ENCODE peak calls at places on chromosome 14, in six cellular contexts. X, Y, B, D, H and F are unnamed samples.

GRCh38 chr14:22888662-22889061 is 5.6 kb downstream of the REM2 start:
- DNase-seq in H (no peak), Y (no peak), D (no peak), B (no peak), X (no peak), F (no peak)

GRCh38 chr14:56247495-56248087 is 129.4 kb downstream of the PELI2 start:
- DNase-seq in Y (no peak), H (peak), X (peak), D (peak), B (no peak), F (no peak)

GRCh38 chr14:56199976-56200577 is 81.9 kb downstream of the PELI2 start:
- DNase-seq in B (no peak), H (no peak), D (no peak), X (no peak), Y (no peak), F (no peak)

GRCh38 chr14:104795781-104796681 is 483 bp upstream of the AKT1 start:
- DNase-seq in B (peak), D (no peak), H (peak), Y (peak), X (no peak), F (peak)

GRCh38 chr14:72495668-72496067 is 398.2 kb downstream of the DPF3 start:
- DNase-seq in Y (no peak), H (no peak), X (no peak), D (no peak), B (no peak), F (no peak)

GRCh38 chr14:86858043-86858442 is 1134.9 kb downstream of the GALC start:
- DNase-seq in D (no peak), B (no peak), Y (no peak), X (no peak), H (no peak), F (no peak)

GRCh38 chr14:69850086-69850735 is 29.0 kb upstream of the SMOC1 start:
- DNase-seq in D (no peak), Y (no peak), B (no peak), H (no peak), X (no peak), F (no peak)

GRCh38 chr14:76862546-76863282 is 36.5 kb downstream of the LRRC74A start:
- DNase-seq in D (no peak), B (no peak), X (no peak), H (no peak), Y (no peak), F (no peak)

GRCh38 chr14:22893706-22894105 is 10.7 kb downstream of the REM2 start:
- DNase-seq in X (no peak), Y (no peak), B (no peak), D (no peak), H (no peak), F (no peak)

GRCh38 chr14:89013098-89013504 is 188.7 kb downstream of the TTC8 start:
- DNase-seq in D (peak), B (no peak), Y (peak), H (peak), X (peak), F (peak)

GRCh38 chr14:74596747-74597456 is 15.1 kb downstream of the LTBP2 start:
- DNase-seq in B (no peak), H (no peak), D (no peak), X (no peak), Y (no peak), F (no peak)

GRCh38 chr14:77043177-77043983 is 14.9 kb upstream of the IRF2BPL start:
- DNase-seq in D (no peak), B (no peak), Y (no peak), X (peak), H (peak), F (peak)

GRCh38 chr14:74634964-74635363 is 22.9 kb upstream of the LTBP2 start:
- DNase-seq in D (no peak), X (peak), Y (no peak), B (no peak), H (no peak), F (no peak)

GRCh38 chr14:42504433-42504832 is 897.8 kb downstream of the LRFN5 start:
- DNase-seq in X (no peak), D (no peak), B (no peak), Y (no peak), H (no peak), F (no peak)

GRCh38 chr14:94423465-94424056 is 29.0 kb downstream of the SERPINA11 start:
- DNase-seq in B (peak), Y (peak), X (peak), H (peak), D (peak), F (peak)

GRCh38 chr14:86221000-86221399 is 691.1 kb downstream of the FLRT2 start:
- DNase-seq in H (peak), D (no peak), B (no peak), X (no peak), Y (no peak), F (no peak)

GRCh38 chr14:81178063-81178462 is 42.7 kb downstream of the GTF2A1 start:
- DNase-seq in X (peak), Y (no peak), B (no peak), H (no peak), D (no peak), F (no peak)

GRCh38 chr14:97866664-97867063 is 1069.5 kb downstream of the VRK1 start:
- DNase-seq in B (no peak), Y (no peak), X (no peak), H (no peak), D (no peak), F (no peak)

GRCh38 chr14:66530526-66530925 is 22.6 kb downstream of the GPHN start:
- DNase-seq in D (no peak), H (no peak), Y (no peak), X (no peak), B (no peak), F (no peak)

GRCh38 chr14:64684091-64684490 is 20.1 kb upstream of the PLEKHG3 start:
- DNase-seq in Y (no peak), B (no peak), D (no peak), H (no peak), X (no peak), F (no peak)

GRCh38 chr14:24329736-24330135 is 5.1 kb downstream of the ADCY4 start:
- DNase-seq in B (no peak), D (no peak), H (no peak), Y (no peak), X (no peak), F (peak)

GRCh38 chr14:41606249-41607118 is at the start of gene LRFN5:
- DNase-seq in D (no peak), Y (no peak), X (no peak), H (no peak), B (peak), F (no peak)

GRCh38 chr14:74501691-74502090 is 8.1 kb downstream of the ISCA2 start:
- DNase-seq in B (no peak), X (no peak), D (no peak), H (no peak), Y (no peak), F (no peak)

GRCh38 chr14:52267501-52268190 is at the start of gene PTGDR:
- DNase-seq in X (no peak), B (peak), D (no peak), H (no peak), Y (no peak), F (no peak)

GRCh38 chr14:87996276-87996592 is 3.3 kb upstream of the GALC start:
- DNase-seq in Y (no peak), H (no peak), X (no peak), D (no peak), B (no peak), F (no peak)

GRCh38 chr14:86934196-86934595 is 1058.8 kb downstream of the GALC start:
- DNase-seq in B (no peak), H (no peak), Y (no peak), D (no peak), X (no peak), F (no peak)

GRCh38 chr14:50001146-50001998 is 108.5 kb downstream of the ARF6 start:
- DNase-seq in D (peak), B (no peak), X (no peak), Y (peak), H (peak), F (peak)

GRCh38 chr14:105930572-105930971 is 404.2 kb downstream of the TMEM121 start:
- DNase-seq in Y (no peak), D (no peak), B (no peak), X (no peak), H (no peak), F (no peak)

GRCh38 chr14:60904381-60904780 is 76.5 kb downstream of the TRMT5 start:
- DNase-seq in X (no peak), D (no peak), B (no peak), Y (no peak), H (no peak), F (no peak)

GRCh38 chr14:30559638-30560071 is 697 bp downstream of the G2E3 start:
- DNase-seq in Y (no peak), X (peak), H (peak), B (peak), D (no peak), F (peak)

GRCh38 chr14:93042968-93043940 is 72.5 kb downstream of the ITPK1 start:
- DNase-seq in B (peak), H (no peak), D (peak), X (peak), Y (peak), F (no peak)

GRCh38 chr14:21263284-21264024 is 5.8 kb downstream of the HNRNPC start:
- DNase-seq in Y (no peak), X (no peak), D (no peak), B (no peak), H (no peak), F (peak)

GRCh38 chr14:82796081-82796480 is 1262.4 kb upstream of the SEL1L start:
- DNase-seq in D (no peak), B (no peak), X (no peak), H (no peak), Y (no peak), F (no peak)

GRCh38 chr14:33377596-33378390 is 439.1 kb downstream of the NPAS3 start:
- DNase-seq in H (no peak), B (no peak), D (no peak), X (no peak), Y (no peak), F (no peak)

GRCh38 chr14:35261774-35262173 is 30.4 kb upstream of the PSMA6 start:
- DNase-seq in B (no peak), H (no peak), X (peak), Y (no peak), D (no peak), F (peak)

GRCh38 chr14:49240383-49240782 is 345.8 kb downstream of the RPS29 start:
- DNase-seq in H (no peak), D (no peak), X (no peak), Y (no peak), B (no peak), F (no peak)

GRCh38 chr14:72256055-72256454 is 323.8 kb downstream of the RGS6 start:
- DNase-seq in Y (no peak), X (no peak), D (peak), H (no peak), B (no peak), F (no peak)

GRCh38 chr14:68669101-68669500 is 123.8 kb downstream of the ZFP36L1 start:
- DNase-seq in B (no peak), H (no peak), D (no peak), X (no peak), Y (no peak), F (no peak)

GRCh38 chr14:68669644-68670343 is 123.1 kb downstream of the ZFP36L1 start:
- DNase-seq in D (no peak), H (no peak), X (no peak), Y (no peak), B (no peak), F (no peak)

GRCh38 chr14:68668531-68668930 is 124.3 kb downstream of the ZFP36L1 start:
- DNase-seq in B (no peak), H (no peak), D (no peak), Y (no peak), X (no peak), F (no peak)

GRCh38 chr14:68671899-68672298 is 121.0 kb downstream of the ZFP36L1 start:
- DNase-seq in B (no peak), Y (no peak), X (peak), D (no peak), H (no peak), F (no peak)

GRCh38 chr14:68670344-68670725 is 122.5 kb downstream of the ZFP36L1 start:
- DNase-seq in B (no peak), Y (no peak), X (no peak), D (no peak), H (no peak), F (no peak)
- TF ChIP-seq MAX in B (no peak), Y (no peak), X (no peak), D (no peak), H (no peak), F (no peak)

GRCh38 chr14:96624661-96625435 is 122.7 kb downstream of the PAPOLA start:
- DNase-seq in B (no peak), Y (no peak), X (no peak), H (no peak), D (no peak), F (no peak)
- TF ChIP-seq MAX in B (no peak), Y (no peak), X (no peak), H (no peak), D (no peak), F (no peak)

GRCh38 chr14:54529811-54530210 is 20.1 kb downstream of the CGRRF1 start:
- DNase-seq in D (no peak), B (no peak), H (no peak), Y (no peak), X (peak), F (no peak)
- TF ChIP-seq MAX in D (no peak), B (no peak), H (no peak), Y (no peak), X (no peak), F (no peak)

GRCh38 chr14:101721951-101722661 is 39.4 kb upstream of the PPP2R5C start:
- DNase-seq in X (peak), H (no peak), B (no peak), Y (no peak), D (no peak), F (peak)
- TF ChIP-seq MAX in X (no peak), H (no peak), B (no peak), Y (no peak), D (no peak), F (peak)

DNA sequence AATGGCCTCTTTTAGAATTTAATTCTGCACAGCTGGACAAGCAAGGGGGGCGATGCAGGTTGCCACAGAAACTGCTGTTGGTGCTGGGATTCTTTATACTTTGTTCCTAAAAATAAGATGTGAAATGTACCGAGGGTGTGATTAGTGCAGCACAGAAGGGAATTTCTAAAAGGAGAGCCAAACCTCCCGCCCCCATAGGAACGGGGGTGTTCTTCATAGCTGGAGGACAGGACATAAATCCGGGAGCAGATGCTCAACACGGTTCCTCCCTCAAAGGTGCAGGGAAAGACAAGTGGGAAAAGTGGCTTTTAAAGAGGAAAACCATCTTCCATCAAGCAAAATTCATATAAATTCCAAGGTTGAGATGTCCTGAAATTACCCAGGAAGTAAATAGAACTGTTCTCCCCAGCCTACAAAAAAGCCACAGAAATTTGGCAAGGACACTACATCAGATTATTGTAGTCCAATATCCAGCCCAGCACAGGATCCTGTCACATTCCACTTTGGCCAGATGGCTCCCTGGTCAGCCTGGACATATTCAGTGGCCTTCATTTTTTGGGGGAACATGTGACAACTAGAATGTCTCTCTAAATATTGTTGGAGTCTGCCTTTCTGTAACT is 51.4 kb upstream of the TMX1 start:
- DNase-seq in D (no peak), X (no peak), B (no peak), H (no peak), Y (no peak), F (no peak)
- TF ChIP-seq MAX in D (no peak), X (no peak), B (no peak), H (no peak), Y (no peak), F (no peak)